ENCODE peak calls at places on chromosomes 7 and 10, in four cellular contexts. Y is A549, Z is H1, N is K562. W is an unnamed sample.

GRCh38 chr7:45177801-45178200 is 20.2 kb downstream of the RAMP3 start:
- DNase-seq in N (no peak), Z (no peak), Y (no peak), W (no peak)

GRCh38 chr10:70940834-70941568 is 52.6 kb upstream of the PCBD1 start:
- DNase-seq in N (peak; percentile 47), Y (no peak), Z (no peak), W (no peak)

GRCh38 chr7:33495207-33495606 is 365.8 kb downstream of the BBS9 start:
- DNase-seq in Y (no peak), Z (no peak), N (no peak), W (no peak)

GRCh38 chr7:75064801-75065200 is 8.8 kb downstream of the RCC1L start:
- DNase-seq in Y (no peak), N (no peak), Z (no peak), W (no peak)

GRCh38 chr10:4034907-4035581 is 250.0 kb upstream of the KLF6 start:
- DNase-seq in N (no peak), Z (no peak), Y (no peak), W (no peak)

GRCh38 chr10:110746254-110746826 is 102.2 kb downstream of the RBM20 start:
- DNase-seq in Z (no peak), N (peak; percentile 58), Y (peak; percentile 66), W (peak; percentile 56)

GRCh38 chr7:10022957-10023356 is 950.7 kb upstream of the PHF14 start:
- DNase-seq in Z (no peak), N (peak; percentile 2), Y (no peak), W (no peak)

GRCh38 chr7:30389793-30390192 is 88.8 kb downstream of the NOD1 start:
- DNase-seq in Y (no peak), N (no peak), Z (no peak), W (no peak)

GRCh38 chr7:51543801-51544553 is 227.4 kb upstream of the COBL start:
- DNase-seq in N (no peak), Z (no peak), Y (no peak), W (no peak)

GRCh38 chr10:115861455-115861854 is 411.6 kb downstream of the GFRA1 start:
- DNase-seq in N (no peak), Y (no peak), Z (no peak), W (no peak)

GRCh38 chr7:1087952-1088920 is at the start of gene GPER1:
- DNase-seq in N (no peak), Z (no peak), Y (no peak), W (peak; percentile 74)

GRCh38 chr10:58473966-58474365 is 38.7 kb upstream of the BICC1 start:
- DNase-seq in N (no peak), Z (no peak), Y (peak; percentile 24), W (no peak)

GRCh38 chr10:103915794-103916193 is 2.2 kb downstream of the STN1 start:
- DNase-seq in Z (no peak), N (no peak), Y (no peak), W (no peak)

GRCh38 chr7:51242007-51242691 is 74.5 kb downstream of the COBL start:
- DNase-seq in Z (no peak), Y (peak; percentile 9), N (peak; percentile 9), W (no peak)

GRCh38 chr7:128737867-128738390 is 1.2 kb upstream of the CALU start:
- DNase-seq in Z (no peak), Y (peak; percentile 31), N (peak; percentile 55), W (peak; percentile 7)

GRCh38 chr10:3749597-3750351 is 35.2 kb downstream of the KLF6 start:
- DNase-seq in Z (no peak), N (no peak), Y (no peak), W (peak; percentile 31)

GRCh38 chr7:86201767-86202166 is 441.9 kb upstream of the GRM3 start:
- DNase-seq in Y (no peak), Z (no peak), N (no peak), W (no peak)

GRCh38 chr10:688287-688620 is 1.2 kb downstream of the DIP2C start:
- DNase-seq in Z (no peak), Y (no peak), N (no peak), W (no peak)

GRCh38 chr7:123190109-123190831 is 9.5 kb downstream of the SLC13A1 start:
- DNase-seq in N (no peak), Z (no peak), Y (no peak), W (no peak)

GRCh38 chr10:31620236-31621151 is 301.5 kb downstream of the ZEB1 start:
- DNase-seq in N (peak; percentile 14), Z (peak; percentile 36), Y (peak; percentile 18), W (no peak)

GRCh38 chr7:130363156-130363847 is 17.0 kb upstream of the CPA1 start:
- DNase-seq in Z (no peak), N (peak; percentile 21), Y (peak; percentile 76), W (peak; percentile 76)

GRCh38 chr7:16836481-16836880 is 31.7 kb upstream of the AGR2 start:
- DNase-seq in N (no peak), Y (no peak), Z (no peak), W (no peak)

GRCh38 chr7:149736478-149737360 is 36.7 kb downstream of the ZNF467 start:
- DNase-seq in Y (no peak), N (no peak), Z (no peak), W (no peak)

GRCh38 chr7:156950381-156950858 is 908 bp downstream of the NOM1 start:
- DNase-seq in Z (no peak), Y (no peak), N (peak; percentile 41), W (no peak)

GRCh38 chr7:159119026-159119741 is 25.5 kb downstream of the VIPR2 start:
- DNase-seq in Z (no peak), N (no peak), Y (no peak), W (no peak)

GRCh38 chr10:7090529-7090928 is 320.3 kb downstream of the SFMBT2 start:
- DNase-seq in Y (no peak), Z (no peak), N (no peak), W (no peak)
- TF ChIP-seq EP300 in Y (no peak), Z (no peak), N (no peak), W (no peak)

GRCh38 chr10:123972481-123973401 is 81.1 kb upstream of the CPXM2 start:
- DNase-seq in N (no peak), Y (no peak), Z (no peak), W (no peak)
- TF ChIP-seq RNF2 in N (no peak), Y (no peak), Z (no peak), W (no peak)

GRCh38 chr7:46811529-46811928 is 770.4 kb downstream of the TNS3 start:
- DNase-seq in N (no peak), Z (no peak), Y (peak; percentile 26), W (no peak)
- TF ChIP-seq EP300 in N (no peak), Z (no peak), Y (no peak), W (no peak)

GRCh38 chr10:12501851-12502525 is 152.6 kb downstream of the CAMK1D start:
- DNase-seq in Z (no peak), Y (no peak), N (no peak), W (no peak)

GRCh38 chr10:12504176-12504575 is 154.8 kb downstream of the CAMK1D start:
- DNase-seq in Z (no peak), N (no peak), Y (no peak), W (no peak)

GRCh38 chr10:12501324-12501723 is 152.0 kb downstream of the CAMK1D start:
- DNase-seq in N (no peak), Z (no peak), Y (no peak), W (peak; percentile 67)

GRCh38 chr10:12503311-12503710 is 154.0 kb downstream of the CAMK1D start:
- DNase-seq in Z (no peak), Y (no peak), N (no peak), W (no peak)

GRCh38 chr10:12502526-12503274 is 153.4 kb downstream of the CAMK1D start:
- DNase-seq in Z (no peak), Y (no peak), N (no peak), W (no peak)
- TF ChIP-seq RNF2 in Z (no peak), Y (no peak), N (no peak), W (no peak)

DNA sequence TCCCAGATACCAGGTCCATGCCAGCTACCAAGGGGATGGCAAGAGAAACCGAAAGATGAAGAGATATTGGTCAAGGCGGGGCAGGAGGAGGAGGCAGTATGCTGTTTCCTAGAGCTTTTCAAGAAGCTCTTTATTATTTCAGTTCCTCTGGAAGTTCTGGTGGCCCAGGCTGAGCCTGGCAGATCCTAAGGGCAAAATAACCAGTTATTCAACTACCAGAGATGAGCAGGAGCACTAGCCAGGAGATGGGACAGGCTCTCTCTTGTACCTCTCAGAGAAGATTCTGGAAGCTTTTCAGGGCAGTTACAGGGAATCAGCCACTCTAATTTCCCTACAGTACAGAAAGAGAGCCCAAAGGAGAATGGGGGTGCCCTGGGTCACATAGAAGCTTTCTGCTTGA is 5.3 kb downstream of the DNAJB12 start:
- DNase-seq in Z (no peak), Y (no peak), N (no peak), W (no peak)
- TF ChIP-seq EP300 in Z (no peak), Y (no peak), N (no peak), W (no peak)

GRCh38 chr7:92808635-92809034 is 27.7 kb downstream of the CDK6 start:
- DNase-seq in N (no peak), Z (no peak), Y (no peak), W (no peak)

GRCh38 chr7:92811158-92811557 is 25.2 kb downstream of the CDK6 start:
- DNase-seq in Y (no peak), N (no peak), Z (no peak), W (no peak)

GRCh38 chr7:92810242-92810611 is 26.1 kb downstream of the CDK6 start:
- DNase-seq in Z (no peak), N (peak; percentile 76), Y (peak; percentile 58), W (no peak)

GRCh38 chr7:92808006-92808405 is 28.4 kb downstream of the CDK6 start:
- DNase-seq in Z (no peak), Y (no peak), N (no peak), W (no peak)

DNA sequence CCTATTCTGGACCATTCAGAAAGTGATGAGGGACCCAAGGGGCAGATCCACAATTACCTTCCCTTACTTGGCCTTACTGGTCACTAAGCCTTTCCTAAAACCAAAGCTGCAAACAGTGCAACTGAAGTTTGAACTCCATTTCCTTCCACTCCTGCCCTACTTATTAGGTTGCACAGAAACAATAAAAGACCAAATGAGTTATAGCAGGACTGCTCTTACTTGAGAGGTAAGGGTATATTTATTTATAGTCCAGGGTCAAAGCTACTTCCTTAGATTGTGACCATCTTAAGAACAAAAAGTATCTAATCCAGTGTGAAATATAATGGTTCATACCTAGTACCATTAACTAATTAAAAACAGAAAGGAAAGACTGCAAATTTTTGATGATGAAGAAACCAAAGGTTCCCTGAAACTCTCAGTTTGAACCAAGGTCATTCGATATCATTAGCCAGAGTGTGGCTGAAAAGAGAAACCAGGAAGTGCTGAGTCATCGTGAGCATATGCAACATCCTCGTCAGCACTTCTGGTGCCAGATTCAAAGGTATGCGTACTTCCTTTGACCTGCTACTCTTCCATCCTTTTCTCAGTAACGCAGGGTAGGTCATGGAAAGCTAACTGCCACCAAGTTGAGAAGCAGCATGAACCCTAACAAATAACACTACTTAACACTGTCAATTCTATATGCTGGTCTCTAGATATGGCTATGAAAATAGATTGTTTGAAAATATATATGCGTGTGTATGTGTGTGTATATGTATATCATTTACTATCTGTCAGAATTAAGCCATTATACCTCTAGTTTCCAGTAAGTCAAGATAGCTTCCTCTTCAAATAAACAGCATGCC is 26.8 kb downstream of the CDK6 start:
- DNase-seq in Y (peak; percentile 94), Z (no peak), N (peak; percentile 93), W (peak; percentile 90)
- TF ChIP-seq RNF2 in Y (no peak), Z (no peak), N (peak; percentile 77), W (no peak)